ENCODE peak calls at places on chromosomes 16 and 17, in eight cellular contexts. K, Z, W, T, F, M, H and E are unnamed samples.
A peak's percentile ranks its signal among the peaks of the same experiment; 100 is the strongest.

GRCh38 chr17:35460354-35460851 is 11.8 kb upstream of the SLFN13 start:
- DNase-seq in M (no peak), Z (no peak), F (peak; percentile 26), K (peak; percentile 25), T (peak; percentile 38), H (peak; percentile 83), W (peak; percentile 30), E (no peak)

GRCh38 chr16:71276589-71277334 is 12.4 kb downstream of the CMTR2 start:
- DNase-seq in F (no peak), T (no peak), K (no peak), H (no peak), Z (no peak), W (no peak), M (no peak), E (no peak)

GRCh38 chr16:67518676-67519075 is 10.0 kb upstream of the RIPOR1 start:
- DNase-seq in Z (no peak), T (no peak), W (no peak), F (no peak), M (no peak), H (no peak), K (no peak), E (no peak)

GRCh38 chr17:8122391-8122922 is 1.4 kb downstream of the HES7 start:
- DNase-seq in M (no peak), K (no peak), T (no peak), Z (no peak), W (no peak), H (no peak), F (no peak), E (peak; percentile 77)

GRCh38 chr17:22718689-22719088 is 1026.4 kb downstream of the KCNJ18 start:
- DNase-seq in W (no peak), F (no peak), T (no peak), Z (no peak), K (no peak), M (no peak), H (no peak), E (no peak)

GRCh38 chr17:80779961-80780380 is 211.7 kb upstream of the CHMP6 start:
- DNase-seq in M (no peak), Z (no peak), T (no peak), W (no peak), F (no peak), K (no peak), H (peak; percentile 46), E (peak; percentile 94)

GRCh38 chr16:636206-637080 is at the start of gene METTL26:
- DNase-seq in W (peak; percentile 81), F (peak; percentile 89), T (peak; percentile 92), K (peak; percentile 86), M (peak; percentile 97), H (peak; percentile 97), Z (no peak), E (peak; percentile 97)

GRCh38 chr16:14028207-14028606 is 42.9 kb upstream of the MRTFB start:
- DNase-seq in F (no peak), M (no peak), K (no peak), T (no peak), H (no peak), W (no peak), Z (no peak), E (no peak)

GRCh38 chr16:53913082-53913870 is 209.3 kb downstream of the FTO start:
- DNase-seq in M (no peak), T (no peak), H (no peak), Z (peak; percentile 16), F (no peak), K (no peak), W (no peak), E (peak; percentile 84)